ENCODE peak calls at places on chromosomes 6 and 20, in five cellular contexts. P is uterus, H is T-helper 2 cell, A is mesothelial cell of epicardium, G is IMR-90. J is an unnamed sample.

GRCh38 chr20:17533396-17533795 is 2.2 kb upstream of the BFSP1 start:
- DNase-seq in H (no peak), A (no peak), P (no peak), G (peak; percentile 60), J (no peak)

GRCh38 chr6:125986956-125987617 is 747 bp downstream of the TRMT11 start:
- DNase-seq in P (no peak), A (no peak), H (no peak), G (peak; percentile 35), J (no peak)

GRCh38 chr6:25442898-25443297 is 163.7 kb downstream of the CARMIL1 start:
- DNase-seq in P (no peak), H (no peak), G (peak; percentile 8), A (no peak), J (no peak)

GRCh38 chr6:149895702-149896310 is 2.1 kb downstream of the RAET1E start:
- DNase-seq in A (no peak), H (no peak), G (peak; percentile 62), P (peak; percentile 71), J (peak; percentile 8)

GRCh38 chr6:19465240-19465639 is 371.9 kb upstream of the ID4 start:
- DNase-seq in G (no peak), A (no peak), H (no peak), P (no peak), J (no peak)

GRCh38 chr6:10384064-10384317 is 30.9 kb downstream of the TFAP2A start:
- DNase-seq in G (no peak), A (no peak), H (no peak), P (no peak), J (no peak)

GRCh38 chr20:57372581-57373350 is 18.4 kb upstream of the RBM38 start:
- DNase-seq in G (no peak), P (no peak), A (no peak), H (no peak), J (no peak)

GRCh38 chr20:4951299-4951698 is 50.0 kb downstream of the SLC23A2 start:
- DNase-seq in P (peak; percentile 63), G (peak; percentile 90), A (no peak), H (no peak), J (no peak)

GRCh38 chr6:137303436-137303835 is 84.3 kb upstream of the IFNGR1 start:
- DNase-seq in H (no peak), G (peak; percentile 44), P (no peak), A (no peak), J (no peak)

GRCh38 chr20:32918296-32918695 is 59.6 kb downstream of the EFCAB8 start:
- DNase-seq in A (no peak), G (no peak), P (no peak), H (no peak), J (no peak)

GRCh38 chr6:168607272-168608112 is 166.5 kb downstream of the SMOC2 start:
- DNase-seq in A (no peak), G (no peak), H (no peak), P (peak; percentile 89), J (no peak)

GRCh38 chr6:6379573-6379972 is 59.1 kb upstream of the F13A1 start:
- DNase-seq in H (no peak), P (no peak), G (no peak), A (no peak), J (no peak)

GRCh38 chr6:75374913-75375530 is 90.4 kb upstream of the TMEM30A start:
- DNase-seq in P (no peak), G (no peak), H (no peak), A (no peak), J (no peak)

GRCh38 chr20:12306107-12306506 is 388.4 kb downstream of the BTBD3 start:
- DNase-seq in H (no peak), G (no peak), P (no peak), A (no peak), J (no peak)

GRCh38 chr6:159094444-159095252 is 49.9 kb upstream of the TAGAP start:
- DNase-seq in P (no peak), H (no peak), A (no peak), G (no peak), J (peak; percentile 44)

GRCh38 chr6:31007694-31008093 is 2.6 kb upstream of the MUC22 start:
- DNase-seq in G (peak; percentile 93), P (no peak), A (no peak), H (no peak), J (no peak)

GRCh38 chr6:14635933-14636599 is 518.5 kb downstream of the CD83 start:
- DNase-seq in G (no peak), H (no peak), P (no peak), A (no peak), J (no peak)

GRCh38 chr6:15413558-15414257 is 167.8 kb downstream of the JARID2 start:
- DNase-seq in P (no peak), G (peak; percentile 83), H (no peak), A (no peak), J (no peak)

GRCh38 chr6:75975904-75976303 is 96.6 kb downstream of the IMPG1 start:
- DNase-seq in A (no peak), P (no peak), G (no peak), H (no peak), J (no peak)

GRCh38 chr6:20266851-20267608 is 54.8 kb upstream of the MBOAT1 start:
- DNase-seq in G (no peak), H (no peak), P (no peak), A (no peak), J (no peak)

GRCh38 chr20:11790047-11790446 is 127.6 kb upstream of the BTBD3 start:
- DNase-seq in P (no peak), A (no peak), G (no peak), H (no peak), J (no peak)

J was measured in activated T-helper 9 cell treated with anti-CD3 and anti-CD28 coated beads, Interleukin-2, amount 50 U/mL, for 16 hours.